ENCODE peak calls at places on chromosomes 1 and 21, in four cellular contexts. F is brain microvascular endothelial cell, L is heart left ventricle, W is BE2C. H is an unnamed sample.

GRCh38 chr1:14777516-14778506 is 179.3 kb downstream of the KAZN start:
- DNase-seq in F (no peak), W (no peak), L (no peak), H (no peak)

GRCh38 chr1:178999061-178999460 is 26.6 kb upstream of the FAM20B start:
- DNase-seq in F (no peak), W (no peak), L (no peak), H (no peak)

GRCh38 chr1:233635765-233636502 is 22.0 kb downstream of the KCNK1 start:
- DNase-seq in L (no peak), W (no peak), F (peak; percentile 1), H (peak; percentile 52)

GRCh38 chr1:203306089-203306969 is 1.0 kb downstream of the BTG2 start:
- DNase-seq in W (peak; percentile 77), F (peak; percentile 40), L (peak; percentile 95), H (peak; percentile 93)

GRCh38 chr1:66535853-66536252 is 1.9 kb downstream of the SGIP1 start:
- DNase-seq in L (no peak), W (no peak), F (no peak), H (no peak)

GRCh38 chr1:98044766-98045165 is 123.9 kb upstream of the DPYD start:
- DNase-seq in F (no peak), L (no peak), W (peak; percentile 24), H (no peak)

GRCh38 chr1:78114034-78114956 is 68.5 kb downstream of the GIPC2 start:
- DNase-seq in L (peak; percentile 37), F (peak; percentile 73), W (peak; percentile 38), H (peak; percentile 80)

GRCh38 chr1:63621698-63622097 is 28.5 kb downstream of the PGM1 start:
- DNase-seq in W (no peak), F (no peak), L (peak; percentile 53), H (no peak)

GRCh38 chr1:16979475-16980327 is 719 bp downstream of the MFAP2 start:
- DNase-seq in W (no peak), L (no peak), F (no peak), H (no peak)

GRCh38 chr1:58409826-58410225 is 136.7 kb downstream of the OMA1 start:
- DNase-seq in W (no peak), L (no peak), F (no peak), H (no peak)

GRCh38 chr1:172401907-172402306 is 18.6 kb upstream of the C1orf105 start:
- DNase-seq in W (no peak), F (no peak), L (no peak), H (no peak)

GRCh38 chr1:180173952-180174351 is 19.3 kb downstream of the QSOX1 start:
- DNase-seq in F (no peak), L (peak; percentile 93), W (no peak), H (no peak)

GRCh38 chr1:172138636-172139035 is 281.8 kb upstream of the C1orf105 start:
- DNase-seq in F (no peak), W (no peak), L (no peak), H (peak; percentile 92)

GRCh38 chr21:44902268-44903053 is 18.2 kb downstream of the ITGB2 start:
- DNase-seq in W (peak; percentile 0), F (no peak), L (peak; percentile 16), H (no peak)

GRCh38 chr1:19450811-19451564 is 34.4 kb downstream of the CAPZB start:
- DNase-seq in L (no peak), W (no peak), F (peak; percentile 92), H (peak; percentile 97)

GRCh38 chr1:114536043-114536442 is 25.0 kb upstream of the TRIM33 start:
- DNase-seq in W (no peak), L (no peak), F (no peak), H (no peak)

GRCh38 chr1:165288301-165289120 is 68.0 kb downstream of the LMX1A start:
- DNase-seq in F (no peak), L (peak; percentile 30), W (peak; percentile 17), H (peak; percentile 11)

GRCh38 chr1:184143449-184143848 is 91.9 kb downstream of the TSEN15 start:
- DNase-seq in W (no peak), F (peak; percentile 49), L (no peak), H (no peak)

GRCh38 chr1:186715887-186716809 is 35.9 kb upstream of the PTGS2 start:
- DNase-seq in W (no peak), L (no peak), F (no peak), H (peak; percentile 86)

GRCh38 chr1:59971464-59971911 is 44.9 kb upstream of the CYP2J2 start:
- DNase-seq in L (peak; percentile 68), W (peak; percentile 67), F (peak; percentile 64), H (peak; percentile 39)

GRCh38 chr21:45220714-45221113 is 67.0 kb downstream of the POFUT2 start:
- DNase-seq in W (no peak), F (no peak), L (no peak), H (no peak)

GRCh38 chr1:43591181-43591580 is 58.8 kb upstream of the KDM4A start:
- DNase-seq in F (no peak), W (no peak), L (no peak), H (no peak)
- TF ChIP-seq CTCF in F (no peak), W (no peak), L (no peak), H (no peak)

GRCh38 chr1:62103880-62104279 is 90.8 kb upstream of the L1TD1 start:
- DNase-seq in F (no peak), W (no peak), L (no peak), H (no peak)

GRCh38 chr1:62111084-62111483 is 83.6 kb upstream of the L1TD1 start:
- DNase-seq in W (no peak), F (no peak), L (no peak), H (no peak)

GRCh38 chr1:62110198-62110817 is 84.3 kb upstream of the L1TD1 start:
- DNase-seq in W (no peak), F (peak; percentile 7), L (no peak), H (no peak)

GRCh38 chr1:62109124-62109523 is 85.5 kb upstream of the L1TD1 start:
- DNase-seq in W (no peak), L (no peak), F (no peak), H (no peak)

DNA sequence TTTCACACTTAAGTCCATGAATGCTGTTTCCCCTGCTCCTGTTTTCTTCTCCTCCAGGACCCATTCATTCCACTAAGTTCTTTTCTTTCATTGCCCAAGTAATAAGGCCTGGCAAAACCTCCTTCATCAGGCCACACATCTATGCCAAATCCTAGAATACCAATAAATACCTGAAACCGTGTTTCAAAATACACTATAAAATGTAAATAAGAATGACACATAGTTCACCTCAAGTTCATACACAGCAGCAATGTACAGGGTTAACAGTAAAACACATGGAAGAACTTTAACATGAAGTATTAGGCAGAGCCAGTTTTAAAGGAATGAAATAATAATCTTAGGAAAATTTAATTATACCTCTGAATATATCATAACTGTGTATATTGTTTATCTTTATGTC is 86.7 kb upstream of the L1TD1 start:
- DNase-seq in W (no peak), F (no peak), L (no peak), H (no peak)
- H3K4me3 ChIP-seq in W (no peak overlapping the region), F (no peak overlapping the region), L (no peak overlapping the region), H (no peak overlapping the region)

GRCh38 chr1:44604167-44604955 is 69.9 kb downstream of the TMEM53 start:
- DNase-seq in F (no peak), L (no peak), W (no peak), H (no peak)

GRCh38 chr1:44606701-44607281 is 67.5 kb downstream of the TMEM53 start:
- DNase-seq in F (no peak), W (no peak), L (no peak), H (no peak)

GRCh38 chr1:44603718-44604117 is 70.6 kb downstream of the TMEM53 start:
- DNase-seq in L (no peak), F (no peak), W (no peak), H (no peak)

GRCh38 chr1:44605904-44606615 is 68.2 kb downstream of the TMEM53 start:
- DNase-seq in F (no peak), W (no peak), L (no peak), H (peak; percentile 21)

GRCh38 chr1:44602675-44603610 is 71.3 kb downstream of the TMEM53 start:
- DNase-seq in L (no peak), W (peak; percentile 48), F (no peak), H (no peak)
- H3K27me3 ChIP-seq in L (peaks cover 34% of the 10 kb centered on the region), W (peaks cover 65% of the 10 kb centered on the region), F (peaks cover 33% of the 10 kb centered on the region), H (peaks cover 16% of the 10 kb centered on the region)

DNA sequence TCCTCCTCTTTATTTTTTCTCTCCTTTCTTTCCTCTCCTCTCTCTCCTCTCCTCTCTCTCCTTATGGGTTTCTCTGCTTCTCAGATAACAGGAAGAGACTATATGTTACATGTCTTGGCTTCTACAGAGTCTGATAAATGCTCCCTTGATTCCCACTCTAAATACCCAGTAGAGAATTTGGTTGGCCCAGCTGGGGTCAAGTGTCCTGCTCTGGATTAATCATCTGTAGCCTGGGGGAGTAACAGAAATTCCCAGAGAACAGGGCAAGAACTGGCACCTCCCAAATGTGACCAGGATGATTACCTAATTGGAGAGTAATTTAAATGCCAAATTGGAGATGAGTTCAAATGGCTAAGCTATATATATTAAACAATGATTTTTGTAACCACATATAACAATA is 146.1 kb upstream of the LMO4 start:
- DNase-seq in L (no peak), W (no peak), F (no peak), H (peak; percentile 38)
- TF ChIP-seq CTCF in L (no peak), W (no peak), F (no peak), H (no peak)